ENCODE peak calls at places on chromosomes 5 and 9, in six cellular contexts. T is fibroblast of lung, S is adrenal gland, V is AG04449, L is left ventricle myocardium inferior, J is epithelial cell of proximal tubule. A is an unnamed sample.

GRCh38 chr9:134413890-134414731 is 87.9 kb downstream of the RXRA start:
- DNase-seq in T (peak), S (peak), V (peak), L (peak), J (no peak), A (peak)

GRCh38 chr9:110886832-110887231 is 151.4 kb downstream of the LPAR1 start:
- DNase-seq in T (peak), S (no peak), V (no peak), L (no peak), J (peak), A (no peak)

GRCh38 chr9:2179557-2179956 is 164.4 kb downstream of the SMARCA2 start:
- DNase-seq in T (no peak), S (no peak), V (no peak), L (no peak), J (no peak), A (no peak)

GRCh38 chr5:137152616-137153015 is 346.5 kb downstream of the SPOCK1 start:
- DNase-seq in T (no peak), S (no peak), V (no peak), L (no peak), J (no peak), A (no peak)

GRCh38 chr9:7284517-7284916 is 515.1 kb downstream of the DMAC1 start:
- DNase-seq in T (no peak), S (no peak), V (no peak), L (no peak), J (no peak), A (no peak)

GRCh38 chr5:108311682-108312081 is 70.2 kb downstream of the FBXL17 start:
- DNase-seq in T (no peak), S (no peak), V (no peak), L (no peak), J (no peak), A (no peak)

GRCh38 chr9:114156658-114157421 is 1.5 kb downstream of the COL27A1 start:
- DNase-seq in T (peak), S (peak), V (peak), L (peak), J (no peak), A (peak)

GRCh38 chr9:114273461-114273881 is 49.4 kb upstream of the ORM1 start:
- DNase-seq in T (no peak), S (no peak), V (no peak), L (peak), J (no peak), A (peak)

GRCh38 chr9:14627513-14627912 is 65.7 kb downstream of the ZDHHC21 start:
- DNase-seq in T (no peak), S (no peak), V (no peak), L (no peak), J (no peak), A (peak)

GRCh38 chr9:93659044-93659836 is 82.9 kb downstream of the PHF2 start:
- DNase-seq in T (no peak), S (no peak), V (no peak), L (peak), J (no peak), A (no peak)

GRCh38 chr5:60374409-60374808 is 325.6 kb downstream of the DEPDC1B start:
- DNase-seq in T (no peak), S (no peak), V (no peak), L (no peak), J (no peak), A (no peak)

GRCh38 chr5:137254153-137254552 is 245.0 kb downstream of the SPOCK1 start:
- DNase-seq in T (no peak), S (peak), V (peak), L (no peak), J (no peak), A (no peak)

GRCh38 chr9:123062306-123063171 is 29.1 kb downstream of the GPR21 start:
- DNase-seq in T (no peak), S (no peak), V (no peak), L (no peak), J (no peak), A (peak)

GRCh38 chr9:36138901-36139300 is 2.4 kb downstream of the GLIPR2 start:
- DNase-seq in T (no peak), S (no peak), V (no peak), L (no peak), J (no peak), A (peak)

GRCh38 chr9:136711751-136712689 is at the start of gene DIPK1B:
- DNase-seq in T (no peak), S (no peak), V (no peak), L (no peak), J (no peak), A (no peak)

GRCh38 chr9:136712690-136713554 is 550 bp downstream of the DIPK1B start:
- DNase-seq in T (no peak), S (no peak), V (no peak), L (no peak), J (no peak), A (no peak)

GRCh38 chr9:136714096-136714875 is 1.9 kb downstream of the DIPK1B start:
- DNase-seq in T (no peak), S (no peak), V (no peak), L (peak), J (no peak), A (no peak)

GRCh38 chr9:136714876-136715239 is 2.5 kb downstream of the DIPK1B start:
- DNase-seq in T (no peak), S (no peak), V (no peak), L (no peak), J (no peak), A (no peak)

DNA sequence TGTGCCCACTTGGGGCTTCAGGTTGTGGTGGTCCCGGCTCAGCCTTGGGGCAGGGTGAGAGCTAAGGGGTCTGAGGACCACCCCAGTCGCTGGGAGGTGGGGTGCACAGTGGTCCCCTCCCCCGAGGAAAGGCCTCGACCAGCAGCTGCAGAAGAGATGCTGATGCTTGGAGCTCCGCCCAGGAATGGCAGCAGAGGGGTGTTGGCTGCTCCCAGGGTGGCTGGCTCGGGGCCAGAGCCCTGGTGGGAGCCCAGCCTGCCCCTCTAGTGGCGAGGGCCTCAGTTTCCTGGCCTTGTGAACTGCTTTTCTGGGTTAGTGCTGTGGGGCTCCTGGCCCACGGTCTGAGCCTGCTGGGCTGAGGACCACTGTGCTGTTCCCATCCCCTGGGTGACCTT is 1.2 kb downstream of the DIPK1B start:
- DNase-seq in T (no peak), S (no peak), V (no peak), L (no peak), J (no peak), A (no peak)
- H3K4me3 ChIP-seq in T (no peak), S (no peak), V (no peak), L (peak), J (no peak), A (peak)

GRCh38 chr5:176618783-176619182 is 8.8 kb upstream of the GPRIN1 start:
- DNase-seq in T (no peak), S (no peak), V (no peak), L (no peak), J (no peak), A (no peak)

GRCh38 chr5:176619203-176619568 is 9.2 kb upstream of the GPRIN1 start:
- DNase-seq in T (peak), S (peak), V (no peak), L (peak), J (no peak), A (peak)

GRCh38 chr5:176619569-176620332 is 9.8 kb upstream of the GPRIN1 start:
- DNase-seq in T (no peak), S (no peak), V (no peak), L (no peak), J (no peak), A (no peak)

GRCh38 chr5:176621661-176622079 is 8.7 kb downstream of the SNCB start:
- DNase-seq in T (no peak), S (no peak), V (no peak), L (no peak), J (no peak), A (no peak)

DNA sequence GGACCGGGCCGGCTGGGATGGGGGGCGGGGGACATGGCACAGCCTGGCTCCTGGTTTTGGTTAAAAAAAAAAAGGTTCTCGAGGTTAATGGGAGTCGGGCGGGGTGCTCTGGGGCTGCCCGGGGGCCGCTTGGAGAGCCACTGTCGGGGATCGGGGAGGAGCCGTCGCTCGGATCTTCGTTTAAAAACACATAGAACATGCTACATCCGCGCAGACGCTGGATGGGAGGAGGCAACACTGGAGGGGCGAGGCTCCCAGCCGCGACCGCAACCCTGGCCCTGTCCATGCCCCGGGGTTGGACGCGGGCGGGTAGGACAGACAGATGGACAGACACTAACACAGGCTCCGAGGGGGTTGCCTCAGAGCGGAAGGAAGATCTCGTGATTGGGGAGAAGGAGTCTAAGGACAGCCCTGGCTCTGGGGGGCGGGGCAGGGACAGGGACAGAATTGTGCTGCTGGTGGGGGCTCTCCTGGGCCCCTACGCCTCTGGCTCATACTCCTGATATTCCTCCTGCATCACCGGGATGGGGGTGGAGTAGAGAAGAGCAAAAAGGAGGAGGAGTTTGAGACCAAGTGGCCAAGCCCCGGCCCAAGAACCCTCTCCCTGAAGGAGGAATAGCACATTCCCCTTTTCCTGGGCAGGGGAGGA is 9.9 kb downstream of the SNCB start:
- DNase-seq in T (peak), S (no peak), V (no peak), L (no peak), J (no peak), A (no peak)
- H3K4me3 ChIP-seq in T (no peak), S (no peak), V (peak), L (no peak), J (peak), A (no peak)

DNA sequence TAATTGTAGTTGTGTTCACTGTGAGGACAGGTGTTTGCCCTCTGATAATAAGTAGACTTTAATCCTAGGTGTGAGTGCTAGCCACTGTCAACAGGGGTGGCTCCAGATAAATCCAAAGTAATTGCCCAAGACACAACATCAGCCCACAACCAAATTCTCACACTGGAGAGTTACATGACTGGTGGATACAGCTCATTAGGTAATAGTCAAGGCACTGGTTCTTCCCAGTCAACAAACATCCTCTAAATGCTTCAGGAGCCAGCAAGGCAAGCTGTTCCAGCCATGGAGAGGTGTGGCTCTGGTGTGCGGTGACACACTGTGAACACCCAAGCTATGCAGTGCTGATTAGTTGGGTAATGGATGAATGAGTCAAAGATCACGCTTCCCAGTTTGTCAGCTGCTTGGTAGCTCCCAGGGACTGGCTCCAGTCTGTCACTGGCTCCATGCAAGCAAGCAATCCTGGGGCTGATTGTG is 62.9 kb downstream of the UGCG start:
- DNase-seq in T (peak), S (no peak), V (peak), L (no peak), J (peak), A (peak)
- H3K4me3 ChIP-seq in T (no peak), S (no peak), V (no peak), L (no peak), J (no peak), A (no peak)

GRCh38 chr5:40678021-40678939 is 1.4 kb upstream of the PTGER4 start:
- DNase-seq in T (peak), S (no peak), V (no peak), L (no peak), J (no peak), A (no peak)
- H3K4me3 ChIP-seq in T (peak), S (peak), V (peak), L (peak), J (peak), A (peak)

GRCh38 chr5:172786736-172787462 is 15.9 kb upstream of the DUSP1 start:
- DNase-seq in T (no peak), S (no peak), V (no peak), L (no peak), J (no peak), A (no peak)

GRCh38 chr5:172790496-172790889 is 19.5 kb upstream of the DUSP1 start:
- DNase-seq in T (no peak), S (no peak), V (no peak), L (no peak), J (no peak), A (no peak)

GRCh38 chr5:172789687-172790495 is 18.9 kb upstream of the DUSP1 start:
- DNase-seq in T (peak), S (no peak), V (no peak), L (no peak), J (no peak), A (peak)

GRCh38 chr5:172791291-172791690 is 20.3 kb upstream of the DUSP1 start:
- DNase-seq in T (no peak), S (no peak), V (no peak), L (no peak), J (no peak), A (peak)

DNA sequence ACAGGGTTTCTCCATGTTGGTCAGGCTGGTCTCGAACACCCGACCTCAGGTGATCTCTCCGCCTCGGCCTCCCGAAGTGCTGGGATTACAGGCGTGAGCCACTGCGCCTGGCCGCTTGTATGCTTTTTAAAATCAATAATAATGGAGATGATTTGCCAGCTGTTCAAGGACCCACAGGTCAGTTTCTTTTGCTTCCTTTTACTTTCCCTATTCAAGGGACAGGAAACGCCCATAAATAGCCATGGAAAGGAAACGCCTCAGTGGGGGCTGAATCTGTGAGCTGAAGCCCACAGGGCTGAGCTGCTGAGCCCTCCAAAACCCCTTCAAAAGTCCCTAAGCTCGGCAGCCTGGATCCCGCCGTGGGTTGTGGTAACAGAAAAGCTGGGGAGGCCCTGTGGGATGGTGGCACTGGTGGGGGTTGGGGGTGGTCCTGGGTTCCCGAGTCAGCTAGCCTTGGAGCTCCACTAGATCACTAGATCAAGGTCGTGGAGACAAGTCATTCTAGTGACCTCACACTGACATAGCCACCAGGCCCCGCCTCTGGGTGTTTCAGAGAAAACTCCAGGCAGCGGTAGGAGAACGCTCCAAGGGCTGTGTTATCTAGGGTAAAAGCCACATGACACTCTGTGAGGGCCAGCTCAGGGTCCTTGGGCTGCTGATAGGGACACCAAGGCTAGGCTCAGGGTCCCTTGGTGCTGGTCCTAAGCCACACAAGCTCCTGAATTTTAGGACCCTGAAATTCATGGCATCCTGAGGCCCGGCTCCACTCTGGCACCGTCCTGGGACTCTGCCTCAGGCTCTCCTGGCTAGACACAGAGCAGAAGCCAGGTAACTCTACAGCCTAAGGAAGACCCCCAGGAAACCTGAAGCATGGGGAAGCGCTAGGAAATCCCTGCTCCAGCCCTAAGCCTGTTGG is 18.0 kb upstream of the DUSP1 start:
- DNase-seq in T (peak), S (peak), V (no peak), L (peak), J (no peak), A (peak)
- H3K4me3 ChIP-seq in T (no peak), S (no peak), V (no peak), L (peak), J (no peak), A (no peak)

DNA sequence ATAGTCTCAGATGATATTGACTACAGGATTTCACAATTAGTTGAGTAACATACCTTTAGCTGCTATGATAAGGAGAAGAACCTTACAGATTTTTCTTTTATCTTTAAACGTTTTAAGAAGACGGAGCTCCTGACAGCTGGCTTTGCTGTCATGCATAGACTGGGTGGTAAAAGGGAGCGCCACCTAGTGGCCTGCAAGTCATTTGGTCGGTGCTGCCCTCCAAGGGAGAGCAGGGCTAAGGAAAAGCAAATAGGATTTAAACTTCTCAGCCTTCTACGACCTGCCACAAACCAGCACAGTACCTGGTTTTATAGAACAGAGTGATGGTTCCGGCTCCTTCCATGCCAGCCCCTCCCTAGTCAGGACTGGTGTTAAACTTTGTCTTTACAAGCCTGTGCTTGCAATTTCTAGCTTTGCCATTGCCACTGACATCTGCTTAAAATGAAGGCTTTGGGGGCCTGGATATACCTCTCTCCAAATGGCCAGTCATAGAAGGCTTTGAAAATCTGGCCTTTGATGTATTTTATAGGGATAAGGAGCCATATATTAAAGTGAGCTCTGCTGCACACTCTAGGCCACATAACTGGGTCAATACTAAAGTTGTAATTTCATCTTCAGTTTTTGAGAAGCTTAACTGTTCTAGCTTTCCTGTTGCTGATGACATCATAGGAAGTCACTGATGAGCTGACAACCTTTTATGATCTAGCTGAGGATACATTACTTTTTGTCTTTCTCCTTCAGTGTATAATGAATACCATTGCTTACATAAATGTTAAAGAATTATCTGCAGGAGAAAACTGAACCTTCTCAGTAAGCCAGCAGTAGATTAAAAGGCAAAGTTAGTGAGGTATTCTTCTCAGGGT is 31.1 kb upstream of the ADAMTSL1 start:
- DNase-seq in T (peak), S (peak), V (no peak), L (peak), J (no peak), A (peak)
- H3K4me3 ChIP-seq in T (no peak), S (no peak), V (no peak), L (no peak), J (no peak), A (no peak)

GRCh38 chr5:67198917-67199316 is 2.3 kb upstream of the CD180 start:
- DNase-seq in T (no peak), S (no peak), V (no peak), L (no peak), J (no peak), A (no peak)

GRCh38 chr5:67200809-67201562 is 4.4 kb upstream of the CD180 start:
- DNase-seq in T (no peak), S (no peak), V (no peak), L (no peak), J (no peak), A (no peak)

GRCh38 chr5:67201897-67202549 is 5.4 kb upstream of the CD180 start:
- DNase-seq in T (no peak), S (no peak), V (no peak), L (no peak), J (no peak), A (no peak)

GRCh38 chr5:67197536-67197935 is 937 bp upstream of the CD180 start:
- DNase-seq in T (no peak), S (no peak), V (no peak), L (no peak), J (no peak), A (no peak)

DNA sequence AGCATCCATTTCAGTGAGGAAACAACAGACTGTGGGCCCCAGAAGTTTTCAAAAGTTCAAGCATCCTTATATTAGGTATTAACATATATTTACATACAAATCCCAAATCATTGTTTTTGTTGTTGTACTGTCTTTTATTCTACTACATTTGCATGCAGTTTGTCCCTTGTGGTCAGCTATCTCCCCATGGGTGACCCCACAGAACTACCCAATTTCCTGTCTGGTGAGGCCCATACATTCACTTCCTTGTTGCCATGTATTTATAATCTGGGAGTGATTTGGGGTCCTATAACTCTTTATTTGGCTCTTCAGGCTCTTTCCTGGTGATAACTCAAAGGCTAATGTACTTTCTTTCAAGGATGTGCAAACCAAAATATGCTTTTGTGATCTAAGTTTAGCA is 3.3 kb upstream of the CD180 start:
- DNase-seq in T (no peak), S (no peak), V (no peak), L (no peak), J (no peak), A (no peak)
- H3K4me3 ChIP-seq in T (no peak), S (no peak), V (no peak), L (no peak), J (no peak), A (no peak)